ENCODE peak calls at places on chromosomes 12 and 14, in six cellular contexts. R, E, N, X, H and U are unnamed samples.

GRCh38 chr12:130766470-130766869 is 50.4 kb upstream of the RIMBP2 start:
- DNase-seq in R (no peak), E (no peak), N (no peak), X (no peak), H (no peak), U (no peak)

GRCh38 chr12:122001379-122002209 is 20.1 kb upstream of the BCL7A start:
- DNase-seq in R (peak), E (no peak), N (no peak), X (no peak), H (no peak), U (no peak)

GRCh38 chr12:96889273-96889933 is 17.7 kb upstream of the NEDD1 start:
- DNase-seq in R (peak), E (no peak), N (no peak), X (peak), H (no peak), U (no peak)

GRCh38 chr14:75460402-75460801 is 32.6 kb downstream of the JDP2 start:
- DNase-seq in R (no peak), E (no peak), N (no peak), X (no peak), H (no peak), U (peak)

GRCh38 chr12:121295123-121295745 is 1.3 kb downstream of the CAMKK2 start:
- DNase-seq in R (peak), E (no peak), N (peak), X (no peak), H (peak), U (no peak)

GRCh38 chr14:22579218-22579617 is 9.8 kb downstream of the DAD1 start:
- DNase-seq in R (no peak), E (no peak), N (no peak), X (no peak), H (peak), U (no peak)

GRCh38 chr12:1970331-1970900 is 33.8 kb downstream of the DCP1B start:
- DNase-seq in R (no peak), E (no peak), N (no peak), X (peak), H (no peak), U (no peak)

GRCh38 chr14:51873221-51873893 is 12.9 kb downstream of the GNG2 start:
- DNase-seq in R (peak), E (peak), N (peak), X (peak), H (peak), U (no peak)

GRCh38 chr12:69821441-69822204 is 3.4 kb upstream of the MYRFL start:
- DNase-seq in R (peak), E (peak), N (no peak), X (peak), H (peak), U (no peak)

GRCh38 chr14:22155582-22155981 is 433.4 kb downstream of the DAD1 start:
- DNase-seq in R (no peak), E (no peak), N (no peak), X (no peak), H (no peak), U (no peak)

GRCh38 chr12:115542656-115543055 is 734.8 kb downstream of the MED13L start:
- DNase-seq in R (no peak), E (no peak), N (no peak), X (no peak), H (no peak), U (no peak)

GRCh38 chr12:5076761-5077160 is 33.1 kb downstream of the KCNA5 start:
- DNase-seq in R (no peak), E (no peak), N (no peak), X (no peak), H (no peak), U (peak)

GRCh38 chr12:48925218-48925871 is at the start of gene FKBP11:
- DNase-seq in R (peak), E (no peak), N (peak), X (peak), H (peak), U (peak)

GRCh38 chr14:63178912-63179311 is 25.3 kb upstream of the RHOJ start:
- DNase-seq in R (no peak), E (no peak), N (no peak), X (peak), H (no peak), U (no peak)

GRCh38 chr12:118463677-118464076 is 87.3 kb downstream of the SUDS3 start:
- DNase-seq in R (no peak), E (no peak), N (no peak), X (no peak), H (no peak), U (no peak)

GRCh38 chr12:104285740-104286537 is 17.6 kb upstream of the EID3 start:
- DNase-seq in R (peak), E (peak), N (peak), X (peak), H (no peak), U (no peak)

GRCh38 chr12:121111684-121112083 is 21.0 kb upstream of the P2RX7 start:
- DNase-seq in R (no peak), E (no peak), N (no peak), X (no peak), H (no peak), U (no peak)

GRCh38 chr12:100229036-100229635 is 28.5 kb downstream of the ACTR6 start:
- DNase-seq in R (peak), E (no peak), N (no peak), X (peak), H (peak), U (no peak)

GRCh38 chr14:96727076-96727475 is 70.1 kb upstream of the VRK1 start:
- DNase-seq in R (peak), E (no peak), N (no peak), X (no peak), H (no peak), U (no peak)

GRCh38 chr12:108694812-108695278 is 36.5 kb downstream of the CORO1C start:
- DNase-seq in R (no peak), E (no peak), N (no peak), X (peak), H (no peak), U (no peak)

GRCh38 chr14:96256420-96256819 is 410 bp downstream of the BDKRB1 start:
- DNase-seq in R (no peak), E (no peak), N (no peak), X (peak), H (no peak), U (no peak)

GRCh38 chr14:28303248-28303647 is 463.3 kb upstream of the FOXG1 start:
- DNase-seq in R (no peak), E (no peak), N (no peak), X (peak), H (no peak), U (no peak)

GRCh38 chr14:80202888-80203562 is 8.3 kb downstream of the DIO2 start:
- DNase-seq in R (peak), E (no peak), N (peak), X (no peak), H (no peak), U (no peak)

GRCh38 chr12:45543887-45544286 is 185.6 kb upstream of the ARID2 start:
- DNase-seq in R (peak), E (peak), N (peak), X (peak), H (peak), U (no peak)

GRCh38 chr14:68547305-68548193 is 245.3 kb downstream of the ZFP36L1 start:
- DNase-seq in R (no peak), E (no peak), N (no peak), X (peak), H (peak), U (peak)

GRCh38 chr14:96405603-96406158 is 13.8 kb downstream of the AK7 start:
- DNase-seq in R (no peak), E (no peak), N (no peak), X (no peak), H (no peak), U (no peak)

GRCh38 chr12:81668475-81668874 is 90.7 kb downstream of the PPFIA2 start:
- DNase-seq in R (peak), E (no peak), N (peak), X (peak), H (peak), U (no peak)

GRCh38 chr12:20006856-20007255 is 361.5 kb upstream of the PDE3A start:
- DNase-seq in R (peak), E (no peak), N (no peak), X (no peak), H (no peak), U (no peak)

GRCh38 chr12:53849113-53849512 is 89.5 kb upstream of the HOXC13 start:
- DNase-seq in R (no peak), E (no peak), N (no peak), X (no peak), H (no peak), U (no peak)

GRCh38 chr12:6896846-6897435 is 7.7 kb upstream of the LRRC23 start:
- DNase-seq in R (no peak), E (no peak), N (no peak), X (peak), H (no peak), U (peak)

GRCh38 chr14:95018845-95019244 is 138.5 kb downstream of the DICER1 start:
- DNase-seq in R (no peak), E (no peak), N (no peak), X (peak), H (no peak), U (no peak)

GRCh38 chr12:130813436-130813835 is 25.6 kb downstream of the STX2 start:
- DNase-seq in R (no peak), E (no peak), N (no peak), X (no peak), H (no peak), U (no peak)

GRCh38 chr12:123445388-123446344 is 9.2 kb upstream of the RILPL2 start:
- DNase-seq in R (no peak), E (no peak), N (no peak), X (peak), H (peak), U (no peak)

GRCh38 chr14:35332517-35333346 is 40.5 kb downstream of the PSMA6 start:
- DNase-seq in R (peak), E (no peak), N (peak), X (peak), H (peak), U (no peak)

GRCh38 chr14:103073876-103074698 is 9.9 kb upstream of the LBHD2 start:
- DNase-seq in R (no peak), E (no peak), N (no peak), X (peak), H (no peak), U (peak)

GRCh38 chr12:8947737-8948136 is 1.7 kb downstream of the M6PR start:
- DNase-seq in R (no peak), E (no peak), N (no peak), X (no peak), H (no peak), U (no peak)

GRCh38 chr12:99224237-99224636 is 423.3 kb upstream of the GARIN6 start:
- DNase-seq in R (no peak), E (no peak), N (no peak), X (no peak), H (no peak), U (no peak)

GRCh38 chr12:68367903-68368302 is 35.7 kb upstream of the MDM1 start:
- DNase-seq in R (no peak), E (no peak), N (no peak), X (no peak), H (peak), U (no peak)

GRCh38 chr12:52874573-52875435 is 26.0 kb upstream of the KRT78 start:
- DNase-seq in R (no peak), E (no peak), N (no peak), X (no peak), H (no peak), U (peak)

GRCh38 chr14:38662781-38663180 is 406.9 kb upstream of the CLEC14A start:
- DNase-seq in R (peak), E (peak), N (no peak), X (no peak), H (peak), U (no peak)